ENCODE peak calls at places on chromosome 5, in eight cellular contexts. One of them, this sample, is unnamed.

GRCh38 chr5:142758803-142759145 is 11.4 kb upstream of the ARHGAP26 start:
- DNase-seq in NCI-H774: no peak
- DNase-seq in occipital lobe: no peak
- DNase-seq in fibroblast of lung: no peak
- DNase-seq in cardiac fibroblast: no peak
- DNase-seq in skeletal muscle cell: no peak
- DNase-seq in NCI-H1694 treated with DMSO at 0.1 percent for 48 hours: no peak
- DNase-seq in choroid plexus epithelial cell: no peak
- DNase-seq in this sample: no peak

GRCh38 chr5:175032741-175033151 is 308.4 kb downstream of the MSX2 start:
- DNase-seq in fibroblast of lung: no peak
- DNase-seq in occipital lobe: no peak
- DNase-seq in choroid plexus epithelial cell: no peak
- DNase-seq in NCI-H1694 treated with DMSO at 0.1 percent for 48 hours: no peak
- DNase-seq in NCI-H774: no peak
- DNase-seq in skeletal muscle cell: no peak
- DNase-seq in cardiac fibroblast: no peak
- DNase-seq in this sample: no peak

GRCh38 chr5:50667079-50667652 is 729 bp downstream of the PARP8 start:
- DNase-seq in NCI-H774: peak; percentile 58
- DNase-seq in fibroblast of lung: peak; percentile 41
- DNase-seq in choroid plexus epithelial cell: peak; percentile 58
- DNase-seq in skeletal muscle cell: no peak
- DNase-seq in cardiac fibroblast: peak; percentile 69
- DNase-seq in NCI-H1694 treated with DMSO at 0.1 percent for 48 hours: no peak
- DNase-seq in occipital lobe: peak; percentile 18
- DNase-seq in this sample: no peak

GRCh38 chr5:31854625-31855526 is 215.9 kb downstream of the PDZD2 start:
- DNase-seq in choroid plexus epithelial cell: peak; percentile 34
- DNase-seq in cardiac fibroblast: peak; percentile 24
- DNase-seq in occipital lobe: peak; percentile 23
- DNase-seq in fibroblast of lung: peak; percentile 71
- DNase-seq in NCI-H774: no peak
- DNase-seq in skeletal muscle cell: no peak
- DNase-seq in NCI-H1694 treated with DMSO at 0.1 percent for 48 hours: no peak
- DNase-seq in this sample: no peak

GRCh38 chr5:133828727-133829126 is 139.7 kb downstream of the C5orf15 start:
- DNase-seq in cardiac fibroblast: no peak
- DNase-seq in occipital lobe: no peak
- DNase-seq in NCI-H774: no peak
- DNase-seq in skeletal muscle cell: no peak
- DNase-seq in NCI-H1694 treated with DMSO at 0.1 percent for 48 hours: peak; percentile 43
- DNase-seq in choroid plexus epithelial cell: no peak
- DNase-seq in fibroblast of lung: no peak
- DNase-seq in this sample: no peak

GRCh38 chr5:105688227-105688807 is 1982.4 kb downstream of the EFNA5 start:
- DNase-seq in cardiac fibroblast: no peak
- DNase-seq in NCI-H774: no peak
- DNase-seq in occipital lobe: no peak
- DNase-seq in NCI-H1694 treated with DMSO at 0.1 percent for 48 hours: peak; percentile 50
- DNase-seq in skeletal muscle cell: no peak
- DNase-seq in fibroblast of lung: no peak
- DNase-seq in choroid plexus epithelial cell: no peak
- DNase-seq in this sample: no peak

GRCh38 chr5:122333564-122333963 is 21.5 kb downstream of the SNCAIP start:
- DNase-seq in occipital lobe: no peak
- DNase-seq in cardiac fibroblast: no peak
- DNase-seq in fibroblast of lung: no peak
- DNase-seq in NCI-H774: no peak
- DNase-seq in choroid plexus epithelial cell: no peak
- DNase-seq in skeletal muscle cell: no peak
- DNase-seq in NCI-H1694 treated with DMSO at 0.1 percent for 48 hours: no peak
- DNase-seq in this sample: no peak

GRCh38 chr5:9947944-9948343 is 301.7 kb downstream of the ATPSCKMT start:
- DNase-seq in skeletal muscle cell: no peak
- DNase-seq in NCI-H774: no peak
- DNase-seq in fibroblast of lung: no peak
- DNase-seq in occipital lobe: no peak
- DNase-seq in choroid plexus epithelial cell: no peak
- DNase-seq in cardiac fibroblast: no peak
- DNase-seq in NCI-H1694 treated with DMSO at 0.1 percent for 48 hours: no peak
- DNase-seq in this sample: no peak

GRCh38 chr5:172910828-172911627 is 48.2 kb upstream of the RPL26L1 start:
- DNase-seq in fibroblast of lung: peak; percentile 70
- DNase-seq in choroid plexus epithelial cell: peak; percentile 99
- DNase-seq in occipital lobe: no peak
- DNase-seq in skeletal muscle cell: peak; percentile 94
- DNase-seq in NCI-H774: no peak
- DNase-seq in NCI-H1694 treated with DMSO at 0.1 percent for 48 hours: no peak
- DNase-seq in cardiac fibroblast: peak; percentile 99
- DNase-seq in this sample: no peak

GRCh38 chr5:140084466-140084865 is 29.4 kb upstream of the PURA start:
- DNase-seq in skeletal muscle cell: no peak
- DNase-seq in fibroblast of lung: peak; percentile 2
- DNase-seq in NCI-H774: no peak
- DNase-seq in NCI-H1694 treated with DMSO at 0.1 percent for 48 hours: no peak
- DNase-seq in cardiac fibroblast: no peak
- DNase-seq in occipital lobe: no peak
- DNase-seq in choroid plexus epithelial cell: no peak
- DNase-seq in this sample: no peak

GRCh38 chr5:141484499-141485304 is at the start of gene PCDHGC4:
- DNase-seq in skeletal muscle cell: no peak
- DNase-seq in occipital lobe: peak; percentile 60
- DNase-seq in fibroblast of lung: peak; percentile 41
- DNase-seq in choroid plexus epithelial cell: peak; percentile 57
- DNase-seq in NCI-H1694 treated with DMSO at 0.1 percent for 48 hours: no peak
- DNase-seq in cardiac fibroblast: no peak
- DNase-seq in NCI-H774: peak; percentile 20
- DNase-seq in this sample: no peak

GRCh38 chr5:61623401-61624069 is 291.5 kb downstream of the ZSWIM6 start:
- DNase-seq in choroid plexus epithelial cell: peak; percentile 37
- DNase-seq in cardiac fibroblast: peak; percentile 16
- DNase-seq in NCI-H774: no peak
- DNase-seq in fibroblast of lung: peak; percentile 26
- DNase-seq in occipital lobe: no peak
- DNase-seq in NCI-H1694 treated with DMSO at 0.1 percent for 48 hours: no peak
- DNase-seq in skeletal muscle cell: no peak
- DNase-seq in this sample: no peak

GRCh38 chr5:92634883-92635282 is 946.1 kb downstream of the NR2F1-AS1 start:
- DNase-seq in NCI-H774: peak; percentile 95
- DNase-seq in choroid plexus epithelial cell: no peak
- DNase-seq in occipital lobe: no peak
- DNase-seq in NCI-H1694 treated with DMSO at 0.1 percent for 48 hours: no peak
- DNase-seq in cardiac fibroblast: no peak
- DNase-seq in fibroblast of lung: no peak
- DNase-seq in skeletal muscle cell: no peak
- DNase-seq in this sample: peak; percentile 83

GRCh38 chr5:142966146-142966455 is 195.9 kb downstream of the ARHGAP26 start:
- DNase-seq in NCI-H1694 treated with DMSO at 0.1 percent for 48 hours: no peak
- DNase-seq in skeletal muscle cell: no peak
- DNase-seq in cardiac fibroblast: no peak
- DNase-seq in choroid plexus epithelial cell: no peak
- DNase-seq in occipital lobe: no peak
- DNase-seq in fibroblast of lung: no peak
- DNase-seq in NCI-H774: peak; percentile 38
- DNase-seq in this sample: peak; percentile 64

GRCh38 chr5:102324714-102325113 is 28.6 kb upstream of the SLCO4C1 start:
- DNase-seq in skeletal muscle cell: no peak
- DNase-seq in cardiac fibroblast: no peak
- DNase-seq in occipital lobe: no peak
- DNase-seq in NCI-H774: no peak
- DNase-seq in fibroblast of lung: no peak
- DNase-seq in choroid plexus epithelial cell: no peak
- DNase-seq in NCI-H1694 treated with DMSO at 0.1 percent for 48 hours: no peak
- DNase-seq in this sample: no peak

GRCh38 chr5:140145818-140146522 is 20.2 kb downstream of the IGIP start:
- DNase-seq in NCI-H774: no peak
- DNase-seq in fibroblast of lung: peak; percentile 60
- DNase-seq in skeletal muscle cell: no peak
- DNase-seq in cardiac fibroblast: peak; percentile 68
- DNase-seq in occipital lobe: peak; percentile 47
- DNase-seq in NCI-H1694 treated with DMSO at 0.1 percent for 48 hours: no peak
- DNase-seq in choroid plexus epithelial cell: peak; percentile 63
- DNase-seq in this sample: no peak

GRCh38 chr5:35183243-35183955 is 46.9 kb downstream of the PRLR start:
- DNase-seq in choroid plexus epithelial cell: peak; percentile 75
- DNase-seq in cardiac fibroblast: peak; percentile 79
- DNase-seq in fibroblast of lung: peak; percentile 39
- DNase-seq in occipital lobe: no peak
- DNase-seq in NCI-H1694 treated with DMSO at 0.1 percent for 48 hours: peak; percentile 43
- DNase-seq in NCI-H774: no peak
- DNase-seq in skeletal muscle cell: peak; percentile 10
- DNase-seq in this sample: no peak

GRCh38 chr5:178545156-178545555 is 45.0 kb downstream of the COL23A1 start:
- DNase-seq in choroid plexus epithelial cell: no peak
- DNase-seq in occipital lobe: no peak
- DNase-seq in NCI-H1694 treated with DMSO at 0.1 percent for 48 hours: no peak
- DNase-seq in fibroblast of lung: no peak
- DNase-seq in NCI-H774: no peak
- DNase-seq in cardiac fibroblast: no peak
- DNase-seq in skeletal muscle cell: no peak
- DNase-seq in this sample: no peak

GRCh38 chr5:59807806-59808205 is 85.7 kb downstream of the PDE4D start:
- DNase-seq in occipital lobe: no peak
- DNase-seq in cardiac fibroblast: no peak
- DNase-seq in fibroblast of lung: no peak
- DNase-seq in NCI-H774: no peak
- DNase-seq in skeletal muscle cell: no peak
- DNase-seq in NCI-H1694 treated with DMSO at 0.1 percent for 48 hours: no peak
- DNase-seq in choroid plexus epithelial cell: no peak
- DNase-seq in this sample: no peak

GRCh38 chr5:108196276-108196675 is 185.6 kb downstream of the FBXL17 start:
- DNase-seq in choroid plexus epithelial cell: peak; percentile 8
- DNase-seq in NCI-H1694 treated with DMSO at 0.1 percent for 48 hours: no peak
- DNase-seq in fibroblast of lung: no peak
- DNase-seq in occipital lobe: no peak
- DNase-seq in skeletal muscle cell: no peak
- DNase-seq in cardiac fibroblast: peak; percentile 15
- DNase-seq in NCI-H774: no peak
- DNase-seq in this sample: no peak

GRCh38 chr5:168818586-168818985 is 239.4 kb upstream of the PANK3 start:
- DNase-seq in cardiac fibroblast: no peak
- DNase-seq in skeletal muscle cell: no peak
- DNase-seq in NCI-H1694 treated with DMSO at 0.1 percent for 48 hours: no peak
- DNase-seq in fibroblast of lung: no peak
- DNase-seq in NCI-H774: peak; percentile 41
- DNase-seq in choroid plexus epithelial cell: no peak
- DNase-seq in occipital lobe: no peak
- DNase-seq in this sample: peak; percentile 52

GRCh38 chr5:37206733-37207132 is 42.4 kb downstream of the CPLANE1 start:
- DNase-seq in fibroblast of lung: no peak
- DNase-seq in NCI-H774: no peak
- DNase-seq in choroid plexus epithelial cell: peak; percentile 26
- DNase-seq in skeletal muscle cell: no peak
- DNase-seq in occipital lobe: no peak
- DNase-seq in NCI-H1694 treated with DMSO at 0.1 percent for 48 hours: no peak
- DNase-seq in cardiac fibroblast: no peak
- DNase-seq in this sample: no peak

GRCh38 chr5:117731445-117731844 is 1156.8 kb upstream of the SEMA6A start:
- DNase-seq in skeletal muscle cell: no peak
- DNase-seq in cardiac fibroblast: no peak
- DNase-seq in fibroblast of lung: no peak
- DNase-seq in NCI-H774: no peak
- DNase-seq in NCI-H1694 treated with DMSO at 0.1 percent for 48 hours: no peak
- DNase-seq in occipital lobe: no peak
- DNase-seq in choroid plexus epithelial cell: peak; percentile 35
- DNase-seq in this sample: no peak